ENCODE peak calls at places on chromosomes 2 and 18, in six cellular contexts. K, X, J, A, E and H are unnamed samples.

GRCh38 chr2:237482485-237482884 is 4.6 kb upstream of the MLPH start:
- DNase-seq in K (no peak), X (no peak), J (peak), A (no peak), E (peak), H (peak)

GRCh38 chr2:237874585-237875161 is 15.2 kb downstream of the RAMP1 start:
- DNase-seq in K (peak), X (peak), J (no peak), A (no peak), E (no peak), H (no peak)

GRCh38 chr2:167132906-167133555 is 244.8 kb downstream of the XIRP2 start:
- DNase-seq in K (no peak), X (no peak), J (no peak), A (no peak), E (no peak), H (no peak)

GRCh38 chr2:24566209-24566608 is 75.2 kb downstream of the NCOA1 start:
- DNase-seq in K (no peak), X (no peak), J (no peak), A (no peak), E (no peak), H (peak)

GRCh38 chr18:58152216-58152615 is 108.2 kb downstream of the NEDD4L start:
- DNase-seq in K (no peak), X (no peak), J (no peak), A (no peak), E (no peak), H (no peak)

GRCh38 chr18:28175930-28176673 is 828 bp downstream of the CDH2 start:
- DNase-seq in K (peak), X (peak), J (peak), A (no peak), E (peak), H (no peak)

GRCh38 chr2:45024600-45025291 is 15.5 kb upstream of the SIX2 start:
- DNase-seq in K (peak), X (peak), J (peak), A (peak), E (no peak), H (no peak)

GRCh38 chr2:117967981-117968723 is 45.7 kb downstream of the CCDC93 start:
- DNase-seq in K (no peak), X (no peak), J (no peak), A (no peak), E (no peak), H (no peak)

GRCh38 chr2:223262946-223263345 is 211.0 kb downstream of the KCNE4 start:
- DNase-seq in K (no peak), X (no peak), J (no peak), A (peak), E (no peak), H (no peak)

GRCh38 chr2:119224391-119224972 is 848 bp downstream of the STEAP3 start:
- DNase-seq in K (no peak), X (no peak), J (no peak), A (no peak), E (no peak), H (peak)

GRCh38 chr18:22933206-22933957 is at the start of gene RBBP8:
- DNase-seq in K (peak), X (peak), J (peak), A (peak), E (peak), H (peak)

GRCh38 chr2:126881591-126881990 is 17.1 kb upstream of the TEX51 start:
- DNase-seq in K (no peak), X (no peak), J (no peak), A (no peak), E (no peak), H (no peak)

GRCh38 chr2:231124833-231125232 is at the start of gene HTR2B:
- DNase-seq in K (no peak), X (peak), J (no peak), A (no peak), E (peak), H (no peak)

GRCh38 chr2:57880967-57881366 is 165.6 kb upstream of the VRK2 start:
- DNase-seq in K (no peak), X (no peak), J (no peak), A (no peak), E (no peak), H (no peak)

GRCh38 chr18:9838144-9838877 is 47.5 kb upstream of the TXNDC2 start:
- DNase-seq in K (no peak), X (no peak), J (peak), A (peak), E (no peak), H (no peak)

GRCh38 chr2:190256087-190256486 is 63.5 kb downstream of the HIBCH start:
- DNase-seq in K (no peak), X (no peak), J (no peak), A (no peak), E (no peak), H (no peak)

GRCh38 chr2:20231632-20232031 is 6.7 kb upstream of the SDC1 start:
- DNase-seq in K (peak), X (peak), J (no peak), A (peak), E (peak), H (no peak)

GRCh38 chr2:136248242-136248641 is 130.3 kb upstream of the CXCR4 start:
- DNase-seq in K (no peak), X (peak), J (peak), A (peak), E (no peak), H (no peak)

GRCh38 chr2:171347591-171348032 is 86.2 kb downstream of the METTL8 start:
- DNase-seq in K (no peak), X (peak), J (no peak), A (peak), E (peak), H (no peak)

GRCh38 chr2:241702155-241702404 is 241 bp downstream of the ING5 start:
- DNase-seq in K (peak), X (peak), J (no peak), A (no peak), E (no peak), H (no peak)

GRCh38 chr2:119158563-119159347 is at the start of gene C1QL2:
- DNase-seq in K (no peak), X (no peak), J (no peak), A (no peak), E (peak), H (peak)

GRCh38 chr2:149747456-149747855 is 159.9 kb upstream of the MMADHC start:
- DNase-seq in K (no peak), X (no peak), J (no peak), A (no peak), E (no peak), H (no peak)

GRCh38 chr18:48122816-48123215 is 192.4 kb upstream of the SMAD2 start:
- DNase-seq in K (no peak), X (no peak), J (no peak), A (no peak), E (no peak), H (no peak)

GRCh38 chr2:235940330-235940729 is 227.9 kb downstream of the GBX2 start:
- DNase-seq in K (peak), X (peak), J (peak), A (no peak), E (no peak), H (no peak)

DNA sequence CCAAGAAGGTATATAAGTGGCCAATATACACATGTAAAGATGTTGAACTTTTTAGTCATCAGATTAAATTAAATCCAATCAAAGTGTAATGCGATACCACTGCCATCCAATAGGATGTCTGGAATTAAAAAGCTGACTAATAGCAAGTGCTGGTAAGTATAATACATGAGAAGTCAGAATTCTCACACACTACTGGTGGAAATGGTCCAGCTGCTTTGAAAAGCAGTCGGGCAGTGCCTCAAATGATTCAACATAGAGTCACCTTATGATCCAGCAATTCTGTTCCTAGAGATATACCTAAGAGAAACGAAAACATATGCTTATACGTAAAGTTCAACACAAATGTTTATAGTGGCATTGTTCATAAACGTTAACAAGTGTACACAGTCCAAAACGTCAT is 124.1 kb upstream of the MYT1L start:
- DNase-seq in K (no peak), X (peak), J (no peak), A (no peak), E (no peak), H (no peak)
- TF ChIP-seq POLR2A in K (no peak), X (no peak), J (no peak), A (no peak), E (no peak), H (no peak)

GRCh38 chr2:120442541-120442922 is 96.6 kb downstream of the INHBB start:
- DNase-seq in K (no peak), X (no peak), J (no peak), A (no peak), E (no peak), H (no peak)

GRCh38 chr2:120443946-120444345 is 98.0 kb downstream of the INHBB start:
- DNase-seq in K (no peak), X (no peak), J (no peak), A (no peak), E (no peak), H (no peak)

GRCh38 chr2:120444691-120445240 is 98.8 kb downstream of the INHBB start:
- DNase-seq in K (no peak), X (no peak), J (no peak), A (no peak), E (no peak), H (no peak)

GRCh38 chr2:120441744-120442471 is 96.0 kb downstream of the INHBB start:
- DNase-seq in K (no peak), X (peak), J (no peak), A (no peak), E (peak), H (no peak)

DNA sequence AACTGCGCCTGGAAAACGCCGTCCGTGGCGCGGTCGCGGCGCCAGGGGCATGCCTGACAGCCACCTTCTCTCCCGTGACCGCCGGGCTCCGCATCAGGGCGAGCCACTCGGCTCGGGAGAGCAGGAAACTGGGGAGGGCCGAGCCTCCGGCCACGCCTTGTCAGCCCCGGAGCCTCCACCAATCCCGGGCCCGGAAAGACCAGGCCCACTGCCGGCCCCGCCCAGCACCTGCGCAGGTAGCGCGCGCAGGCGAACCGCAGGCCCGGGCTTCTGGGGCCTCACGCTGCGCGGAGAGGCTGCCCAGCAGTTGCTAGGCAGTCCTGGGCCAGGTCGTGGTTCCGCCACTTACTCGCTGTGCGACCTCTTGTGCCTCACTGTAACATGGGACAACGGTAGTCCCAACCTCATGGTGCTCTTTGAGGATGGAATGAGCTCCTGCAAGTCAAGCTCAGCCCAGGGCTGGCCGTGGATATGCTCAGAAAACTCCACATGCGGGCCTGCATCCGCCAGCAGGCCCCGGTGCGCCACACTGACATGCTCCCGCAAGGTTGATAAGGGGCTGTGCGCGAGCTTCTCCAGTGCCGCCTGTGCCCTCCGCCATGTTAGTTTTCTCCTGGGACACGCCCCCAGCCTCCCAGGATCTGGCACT is 97.1 kb downstream of the INHBB start:
- DNase-seq in K (no peak), X (no peak), J (peak), A (peak), E (peak), H (no peak)
- TF ChIP-seq POLR2A in K (no peak), X (no peak), J (no peak), A (peak), E (no peak), H (no peak)

GRCh38 chr18:5630057-5630765 is 86.4 kb upstream of the EPB41L3 start:
- DNase-seq in K (peak), X (peak), J (peak), A (no peak), E (peak), H (peak)
- TF ChIP-seq POLR2A in K (no peak), X (no peak), J (no peak), A (no peak), E (no peak), H (no peak)

GRCh38 chr2:42359894-42360483 is 1.0 kb downstream of the COX7A2L start:
- DNase-seq in K (no peak), X (peak), J (no peak), A (no peak), E (no peak), H (peak)
- TF ChIP-seq POLR2A in K (no peak), X (no peak), J (no peak), A (no peak), E (no peak), H (peak)